ENCODE peak calls at places on chromosome 2, in ten cellular contexts. R is HCT116, E is IMR-90, C is kidney epithelial cell, B is stomach, H is ovary, I is MM.1S, G is upper lobe of right lung, N is spleen, L is thyroid gland. S is an unnamed sample.

GRCh38 chr2:232420463-232421188 is 14.0 kb downstream of the ALPG start:
- DNase-seq in R (no peak), E (no peak), C (no peak), B (peak), H (no peak), I (no peak), G (peak), N (peak), L (peak), S (no peak)

GRCh38 chr2:219073413-219074129 is 12.8 kb upstream of the IHH start:
- DNase-seq in R (peak), E (peak), C (peak), B (peak), H (no peak), I (peak), G (no peak), N (no peak), L (peak), S (peak)

GRCh38 chr2:111053266-111053665 is 67.4 kb upstream of the BCL2L11 start:
- DNase-seq in R (no peak), E (no peak), C (no peak), B (no peak), H (no peak), I (no peak), G (no peak), N (no peak), L (no peak), S (no peak)

GRCh38 chr2:241203218-241204009 is 14.9 kb downstream of the ANO7 start:
- DNase-seq in R (no peak), E (no peak), C (no peak), B (no peak), H (no peak), I (no peak), G (no peak), N (no peak), L (no peak), S (no peak)

GRCh38 chr2:64516651-64517510 is 7.2 kb upstream of the AFTPH start:
- DNase-seq in R (no peak), E (no peak), C (no peak), B (no peak), H (no peak), I (no peak), G (no peak), N (no peak), L (no peak), S (no peak)

GRCh38 chr2:31324000-31324633 is 90.2 kb downstream of the EHD3 start:
- DNase-seq in R (no peak), E (no peak), C (no peak), B (no peak), H (no peak), I (peak), G (no peak), N (no peak), L (no peak), S (no peak)

GRCh38 chr2:64228126-64228678 is 84.0 kb upstream of the PELI1 start:
- DNase-seq in R (peak), E (peak), C (no peak), B (peak), H (peak), I (peak), G (peak), N (peak), L (peak), S (no peak)

GRCh38 chr2:44932079-44932478 is 9.4 kb upstream of the SIX3 start:
- DNase-seq in R (no peak), E (no peak), C (no peak), B (no peak), H (no peak), I (no peak), G (no peak), N (no peak), L (no peak), S (no peak)

GRCh38 chr2:110104025-110104771 is 11.4 kb downstream of the MALL start:
- DNase-seq in R (no peak), E (no peak), C (peak), B (no peak), H (no peak), I (no peak), G (peak), N (no peak), L (peak), S (no peak)

GRCh38 chr2:1864301-1864980 is 120.1 kb upstream of the PXDN start:
- DNase-seq in R (no peak), E (no peak), C (no peak), B (no peak), H (no peak), I (no peak), G (no peak), N (no peak), L (peak), S (no peak)

GRCh38 chr2:160156665-160157064 is 43.4 kb downstream of the ITGB6 start:
- DNase-seq in R (no peak), E (peak), C (peak), B (no peak), H (no peak), I (no peak), G (no peak), N (no peak), L (no peak), S (no peak)

GRCh38 chr2:101415220-101415619 is 27.9 kb upstream of the CREG2 start:
- DNase-seq in R (no peak), E (no peak), C (no peak), B (no peak), H (no peak), I (no peak), G (no peak), N (no peak), L (no peak), S (no peak)

GRCh38 chr2:218438601-218439000 is 19.7 kb downstream of the VIL1 start:
- DNase-seq in R (no peak), E (no peak), C (no peak), B (peak), H (peak), I (no peak), G (peak), N (peak), L (peak), S (no peak)

GRCh38 chr2:55224761-55225261 is 7.3 kb downstream of the CLHC1 start:
- DNase-seq in R (no peak), E (no peak), C (no peak), B (no peak), H (peak), I (no peak), G (no peak), N (peak), L (no peak), S (no peak)

GRCh38 chr2:11543337-11544216 is 9.7 kb downstream of the GREB1 start:
- DNase-seq in R (no peak), E (no peak), C (no peak), B (no peak), H (peak), I (no peak), G (no peak), N (no peak), L (no peak), S (no peak)
- TF ChIP-seq CTCF in R (no peak), E (no peak), C (no peak), B (no peak), H (no peak), I (no peak), G (no peak), N (no peak), L (no peak), S (no peak)

GRCh38 chr2:12506846-12507245 is 209.9 kb upstream of the TRIB2 start:
- DNase-seq in R (no peak), E (peak), C (peak), B (no peak), H (no peak), I (no peak), G (no peak), N (no peak), L (no peak), S (no peak)
- H3K4me3 ChIP-seq in R (no peak), E (no peak), C (no peak), B (no peak), H (no peak), I (no peak), G (no peak), N (no peak), L (no peak), S (no peak)

DNA sequence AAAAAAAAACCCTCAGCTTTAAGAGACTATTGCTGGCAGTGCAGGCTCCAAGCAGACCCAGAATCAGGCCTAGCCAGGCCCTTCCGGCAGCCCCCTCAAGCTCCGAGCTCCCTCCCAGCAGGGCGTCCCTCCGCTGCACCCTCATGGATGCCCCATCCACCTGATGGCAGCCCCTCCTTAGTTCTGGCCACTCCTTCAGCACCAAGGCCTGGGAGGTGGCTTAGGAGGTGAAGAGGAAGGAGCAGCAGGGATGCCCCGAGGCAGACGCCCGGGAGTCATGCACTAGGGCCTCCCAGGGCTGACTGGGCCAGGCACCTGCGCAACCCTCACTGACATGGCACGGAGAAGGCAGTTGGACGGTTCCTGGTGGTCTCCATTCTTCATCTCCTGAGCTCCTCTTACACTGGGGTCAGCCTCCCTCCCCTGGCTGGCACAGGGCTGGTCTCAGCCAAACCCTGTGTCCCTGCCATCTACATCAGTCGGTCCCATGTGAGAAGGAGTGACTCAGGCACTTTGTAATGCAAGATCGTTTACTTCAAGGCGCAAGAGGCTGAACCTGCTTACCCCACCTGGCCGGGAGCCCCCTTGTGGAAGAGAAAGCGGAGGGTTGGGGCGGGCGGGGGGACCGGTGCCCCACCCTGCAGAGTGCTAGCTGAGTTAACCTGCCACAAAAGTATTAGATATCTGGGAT is 53.5 kb upstream of the ID2 start:
- DNase-seq in R (peak), E (peak), C (no peak), B (no peak), H (no peak), I (no peak), G (no peak), N (peak), L (peak), S (no peak)
- TF ChIP-seq CTCF in R (peak), E (no peak), C (peak), B (no peak), H (no peak), I (no peak), G (no peak), N (no peak), L (no peak), S (no peak)

DNA sequence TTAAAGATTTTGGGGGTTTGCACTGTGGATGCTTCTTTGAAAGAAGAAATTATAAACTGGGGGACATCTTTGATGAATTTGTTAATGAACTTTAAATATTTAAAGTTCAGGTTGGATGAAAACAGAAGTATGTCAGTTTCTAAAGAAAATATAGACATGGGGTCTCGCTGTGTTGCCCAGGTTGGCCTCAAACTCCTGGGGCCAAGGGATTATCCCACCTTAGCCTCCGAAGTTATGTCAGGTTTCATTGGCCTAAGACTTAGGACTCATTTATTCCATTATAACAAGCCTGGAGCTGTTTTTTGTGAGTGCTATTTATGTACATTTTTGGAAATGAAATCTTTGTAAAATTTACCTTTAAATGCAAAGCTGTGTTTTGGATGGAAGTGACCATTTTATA is 2.5 kb downstream of the NAB1 start:
- DNase-seq in R (no peak), E (no peak), C (no peak), B (no peak), H (no peak), I (no peak), G (no peak), N (no peak), L (no peak), S (no peak)
- H3K4me3 ChIP-seq in R (no peak), E (no peak), C (no peak), B (no peak), H (no peak), I (no peak), G (no peak), N (no peak), L (no peak), S (no peak)

DNA sequence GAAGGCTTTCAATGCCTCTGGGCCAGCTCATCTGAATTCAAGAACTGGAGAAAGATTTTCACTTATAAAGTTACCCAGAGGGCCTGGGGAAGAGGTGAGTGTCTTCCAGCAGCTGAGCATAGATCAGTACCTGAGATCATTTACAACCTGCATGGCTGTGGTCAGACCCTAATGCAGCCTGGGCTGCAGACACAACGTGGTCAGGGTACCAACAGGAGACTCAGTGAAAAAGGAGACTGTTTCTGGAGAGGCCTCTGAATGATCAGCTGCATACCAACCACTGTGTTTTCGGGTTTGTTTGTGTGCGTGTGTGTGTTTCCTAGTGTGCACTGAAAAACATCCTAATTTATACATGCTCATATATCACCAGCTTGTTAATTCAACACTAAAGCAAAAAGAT is 308.4 kb downstream of the NRXN1 start:
- DNase-seq in R (no peak), E (no peak), C (no peak), B (no peak), H (no peak), I (no peak), G (no peak), N (no peak), L (no peak), S (no peak)
- TF ChIP-seq CTCF in R (no peak), E (no peak), C (no peak), B (no peak), H (no peak), I (no peak), G (no peak), N (no peak), L (no peak), S (no peak)

DNA sequence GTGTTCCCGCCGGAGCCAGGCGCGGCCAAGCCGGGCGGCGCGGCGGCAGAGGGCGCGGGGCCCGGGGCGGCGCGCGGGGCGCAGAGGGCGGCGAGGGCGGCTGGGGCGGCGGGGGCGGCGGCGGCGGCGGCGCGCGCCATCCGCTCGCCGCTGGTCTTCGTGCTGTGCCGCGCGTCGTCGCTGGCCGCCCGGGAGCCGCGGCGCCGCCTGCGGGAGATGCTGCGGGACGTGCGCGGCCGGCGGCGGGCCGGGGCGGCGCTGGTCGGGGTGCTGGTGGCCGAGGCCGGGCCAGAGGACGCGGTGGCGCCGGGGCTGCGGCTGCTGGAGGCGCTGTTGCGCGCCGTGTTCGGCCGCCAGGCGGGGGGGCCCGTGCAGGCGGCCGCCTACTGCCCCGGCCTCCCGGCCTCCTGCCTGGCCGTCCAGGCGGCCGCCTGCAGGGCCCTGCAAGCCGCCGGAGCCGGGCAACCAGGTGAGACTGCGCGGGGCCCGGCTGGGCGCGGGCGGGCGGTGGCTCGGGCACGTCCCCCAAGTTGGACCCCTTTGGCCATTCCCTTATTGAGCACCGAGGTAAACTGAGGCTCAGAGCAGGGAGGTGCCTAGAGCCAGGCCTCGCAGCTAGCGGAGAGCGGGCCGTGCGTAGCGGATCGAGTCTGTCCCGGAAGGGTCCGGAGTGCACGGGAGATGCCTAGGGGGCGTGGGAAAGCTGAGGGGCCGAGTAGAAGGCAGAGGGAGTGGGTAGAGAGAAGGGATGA is 584 bp downstream of the C2orf72 start:
- DNase-seq in R (no peak), E (no peak), C (no peak), B (peak), H (no peak), I (no peak), G (no peak), N (no peak), L (no peak), S (no peak)
- H3K4me3 ChIP-seq in R (peak), E (peak), C (peak), B (peak), H (no peak), I (no peak), G (peak), N (no peak), L (no peak), S (peak)

GRCh38 chr2:47652041-47652713 is 130.8 kb upstream of the MSH6 start:
- DNase-seq in R (no peak), E (no peak), C (no peak), B (no peak), H (no peak), I (no peak), G (peak), N (no peak), L (no peak), S (no peak)

GRCh38 chr2:47654790-47655562 is 128.0 kb upstream of the MSH6 start:
- DNase-seq in R (no peak), E (no peak), C (peak), B (no peak), H (no peak), I (no peak), G (no peak), N (no peak), L (peak), S (no peak)

GRCh38 chr2:47653036-47653435 is 129.9 kb upstream of the MSH6 start:
- DNase-seq in R (no peak), E (no peak), C (no peak), B (no peak), H (no peak), I (no peak), G (peak), N (no peak), L (no peak), S (no peak)

GRCh38 chr2:47655563-47655880 is 127.4 kb upstream of the MSH6 start:
- DNase-seq in R (no peak), E (no peak), C (no peak), B (no peak), H (no peak), I (no peak), G (no peak), N (no peak), L (no peak), S (no peak)

GRCh38 chr2:47653909-47654789 is 128.8 kb upstream of the MSH6 start:
- DNase-seq in R (no peak), E (peak), C (peak), B (no peak), H (peak), I (no peak), G (peak), N (no peak), L (no peak), S (no peak)
- TF ChIP-seq CTCF in R (peak), E (peak), C (peak), B (no peak), H (no peak), I (no peak), G (peak), N (no peak), L (no peak), S (peak)

DNA sequence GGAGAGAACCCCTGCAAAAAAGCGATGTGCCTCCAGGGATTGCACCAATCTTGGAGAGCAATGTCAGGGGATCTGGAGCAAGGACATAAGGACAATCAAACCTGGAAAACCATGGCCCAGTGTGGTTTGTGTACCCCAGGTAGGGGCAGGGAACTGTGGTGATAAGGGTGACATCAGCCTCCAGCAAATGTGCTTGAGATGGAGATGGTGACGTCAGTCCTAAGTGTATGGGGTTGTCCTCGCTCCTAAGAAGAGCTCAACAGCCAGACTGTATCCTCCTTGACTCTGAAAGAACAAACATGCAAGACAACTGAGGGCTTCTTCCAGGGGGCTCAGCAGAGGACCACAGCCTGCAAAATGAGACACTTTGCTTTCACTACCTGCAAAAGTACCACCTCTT is 71.4 kb downstream of the FTCDNL1 start:
- DNase-seq in R (no peak), E (no peak), C (no peak), B (no peak), H (no peak), I (no peak), G (no peak), N (no peak), L (no peak), S (no peak)
- H3K4me3 ChIP-seq in R (no peak), E (no peak), C (no peak), B (no peak), H (no peak), I (no peak), G (no peak), N (no peak), L (no peak), S (no peak)